ENCODE peak calls at places on chromosomes 6 and 20, in six cellular contexts. F is OCI-M1; T is CD8-positive, alpha-beta memory T cell; G is left ventricle myocardium superior; M is cerebellum; W is Daoy. Z is an unnamed sample.

GRCh38 chr20:36571564-36572504 is 1.6 kb upstream of the TGIF2 start:
- DNase-seq in F (peak), T (peak), G (no peak), M (no peak), W (no peak), Z (no peak)

GRCh38 chr20:51019598-51020592 is 3.0 kb downstream of the KCNG1 start:
- DNase-seq in F (no peak), T (no peak), G (no peak), M (peak), W (no peak), Z (no peak)

GRCh38 chr6:73710470-73710869 is 14.5 kb downstream of the CD109 start:
- DNase-seq in F (peak), T (no peak), G (no peak), M (no peak), W (peak), Z (no peak)

GRCh38 chr20:11766961-11767360 is 150.7 kb upstream of the BTBD3 start:
- DNase-seq in F (no peak), T (no peak), G (no peak), M (peak), W (peak), Z (no peak)

GRCh38 chr20:17471606-17472187 is 59.5 kb downstream of the BFSP1 start:
- DNase-seq in F (no peak), T (no peak), G (no peak), M (no peak), W (no peak), Z (no peak)

GRCh38 chr6:11389977-11390376 is 147.6 kb upstream of the TMEM170B start:
- DNase-seq in F (no peak), T (no peak), G (no peak), M (no peak), W (peak), Z (no peak)

GRCh38 chr6:137610702-137611101 is 116.5 kb upstream of the OLIG3 start:
- DNase-seq in F (no peak), T (no peak), G (no peak), M (no peak), W (no peak), Z (no peak)

GRCh38 chr6:149363154-149363553 is 36.9 kb upstream of the SUMO4 start:
- DNase-seq in F (no peak), T (no peak), G (no peak), M (no peak), W (no peak), Z (no peak)

GRCh38 chr6:63272397-63272796 is 47.4 kb downstream of the LGSN start:
- DNase-seq in F (peak), T (no peak), G (no peak), M (no peak), W (peak), Z (no peak)

GRCh38 chr6:36679043-36679821 is 718 bp downstream of the CDKN1A start:
- DNase-seq in F (no peak), T (peak), G (peak), M (peak), W (peak), Z (peak)

GRCh38 chr6:38220069-38220723 is 400.7 kb downstream of the ZFAND3 start:
- DNase-seq in F (no peak), T (no peak), G (no peak), M (no peak), W (no peak), Z (no peak)

GRCh38 chr20:17343631-17344447 is 117.0 kb downstream of the PCSK2 start:
- DNase-seq in F (no peak), T (no peak), G (no peak), M (no peak), W (no peak), Z (no peak)

GRCh38 chr6:53929340-53930120 is 134.7 kb downstream of the LRRC1 start:
- DNase-seq in F (no peak), T (no peak), G (no peak), M (no peak), W (no peak), Z (no peak)

GRCh38 chr20:32779500-32780215 is 17.5 kb downstream of the DNMT3B start:
- DNase-seq in F (no peak), T (no peak), G (no peak), M (no peak), W (no peak), Z (no peak)

GRCh38 chr6:37308084-37308817 is 45.5 kb upstream of the RNF8 start:
- DNase-seq in F (no peak), T (no peak), G (no peak), M (no peak), W (peak), Z (no peak)

GRCh38 chr6:50927816-50928215 is 109.1 kb downstream of the TFAP2B start:
- DNase-seq in F (no peak), T (no peak), G (no peak), M (no peak), W (peak), Z (no peak)

GRCh38 chr6:91386204-91386603 is 799.3 kb upstream of the MAP3K7 start:
- DNase-seq in F (no peak), T (no peak), G (no peak), M (no peak), W (no peak), Z (no peak)

GRCh38 chr6:93088675-93089575 is 330.4 kb downstream of the EPHA7 start:
- DNase-seq in F (peak), T (no peak), G (no peak), M (no peak), W (no peak), Z (no peak)

GRCh38 chr6:20810732-20811111 is 276.5 kb downstream of the CDKAL1 start:
- DNase-seq in F (no peak), T (no peak), G (peak), M (no peak), W (no peak), Z (no peak)

GRCh38 chr6:125277838-125278237 is 23.9 kb downstream of the HDDC2 start:
- DNase-seq in F (no peak), T (no peak), G (no peak), M (no peak), W (no peak), Z (no peak)

GRCh38 chr6:139973602-139974373 is 599.3 kb upstream of the CITED2 start:
- DNase-seq in F (peak), T (no peak), G (no peak), M (no peak), W (no peak), Z (no peak)

GRCh38 chr6:93282521-93283031 is 136.8 kb downstream of the EPHA7 start:
- DNase-seq in F (no peak), T (no peak), G (no peak), M (no peak), W (no peak), Z (no peak)

GRCh38 chr20:59925894-59926293 is 7.5 kb downstream of the SYCP2 start:
- DNase-seq in F (no peak), T (no peak), G (no peak), M (no peak), W (no peak), Z (no peak)

GRCh38 chr6:17226766-17227338 is 54.3 kb upstream of the RBM24 start:
- DNase-seq in F (no peak), T (no peak), G (no peak), M (peak), W (no peak), Z (no peak)

GRCh38 chr6:142474446-142475289 is 172.9 kb downstream of the ADGRG6 start:
- DNase-seq in F (peak), T (peak), G (no peak), M (peak), W (peak), Z (no peak)

GRCh38 chr6:136118787-136119186 is 131.3 kb downstream of the MTFR2 start:
- DNase-seq in F (peak), T (no peak), G (no peak), M (no peak), W (no peak), Z (no peak)

GRCh38 chr20:6920991-6921613 is 153.6 kb downstream of the BMP2 start:
- DNase-seq in F (peak), T (no peak), G (no peak), M (no peak), W (no peak), Z (no peak)

GRCh38 chr6:19204445-19204844 is 632.7 kb upstream of the ID4 start:
- DNase-seq in F (no peak), T (no peak), G (no peak), M (no peak), W (no peak), Z (no peak)

GRCh38 chr6:112626468-112627082 is 279.4 kb downstream of the RFPL4B start:
- DNase-seq in F (peak), T (no peak), G (no peak), M (no peak), W (peak), Z (no peak)

GRCh38 chr6:132812756-132813172 is 1.6 kb upstream of the RPS12 start:
- DNase-seq in F (peak), T (no peak), G (no peak), M (no peak), W (no peak), Z (no peak)

GRCh38 chr6:133466666-133467065 is 225.5 kb downstream of the EYA4 start:
- DNase-seq in F (peak), T (no peak), G (no peak), M (no peak), W (peak), Z (no peak)

GRCh38 chr20:50153153-50153499 is 397 bp downstream of the PEDS1 start:
- DNase-seq in F (peak), T (no peak), G (no peak), M (no peak), W (no peak), Z (peak)